ENCODE peak calls at places on chromosomes 6 and 20, in five cellular contexts. M is effector memory CD4-positive, alpha-beta T cell; J is kidney; C is tibial artery; N is transverse colon. I is an unnamed sample.

GRCh38 chr6:32189742-32190053 is 304 bp downstream of the PBX2 start:
- DNase-seq in M (no peak), J (peak; percentile 85), C (no peak), N (no peak), I (no peak)

GRCh38 chr20:24522452-24523330 is 53.3 kb downstream of the SYNDIG1 start:
- DNase-seq in M (no peak), J (no peak), C (no peak), N (no peak), I (no peak)

GRCh38 chr6:144264270-144265060 is 20.7 kb upstream of the UTRN start:
- DNase-seq in M (no peak), J (no peak), C (no peak), N (no peak), I (no peak)

GRCh38 chr20:59255256-59255655 is 45.2 kb upstream of the EDN3 start:
- DNase-seq in M (no peak), J (no peak), C (no peak), N (no peak), I (no peak)

GRCh38 chr6:140609956-140610355 is 1235.5 kb upstream of the CITED2 start:
- DNase-seq in M (no peak), J (no peak), C (no peak), N (no peak), I (no peak)

GRCh38 chr20:17504326-17504897 is 26.8 kb downstream of the BFSP1 start:
- DNase-seq in M (no peak), J (no peak), C (no peak), N (no peak), I (peak; percentile 63)

GRCh38 chr6:148441454-148441911 is 98.8 kb downstream of the SASH1 start:
- DNase-seq in M (no peak), J (no peak), C (no peak), N (no peak), I (no peak)

GRCh38 chr6:144749263-144749662 is 464.1 kb downstream of the UTRN start:
- DNase-seq in M (no peak), J (no peak), C (no peak), N (no peak), I (no peak)

GRCh38 chr6:4607793-4608192 is 168.4 kb upstream of the CDYL start:
- DNase-seq in M (no peak), J (no peak), C (no peak), N (no peak), I (no peak)

GRCh38 chr20:19012671-19013070 is 199.1 kb downstream of the SCP2D1 start:
- DNase-seq in M (no peak), J (no peak), C (no peak), N (no peak), I (no peak)

GRCh38 chr6:7050911-7051779 is 56.6 kb upstream of the RREB1 start:
- DNase-seq in M (peak; percentile 9), J (peak; percentile 89), C (peak; percentile 54), N (peak; percentile 87), I (peak; percentile 69)

GRCh38 chr6:91716361-91716760 is 1129.5 kb upstream of the MAP3K7 start:
- DNase-seq in M (no peak), J (no peak), C (no peak), N (no peak), I (no peak)

GRCh38 chr6:46661500-46661899 is 8.7 kb downstream of the SLC25A27 start:
- DNase-seq in M (no peak), J (no peak), C (no peak), N (no peak), I (no peak)

GRCh38 chr6:131693384-131693783 is 7.8 kb downstream of the OR2A4 start:
- DNase-seq in M (no peak), J (no peak), C (no peak), N (no peak), I (no peak)

GRCh38 chr6:137696765-137697164 is 170.3 kb upstream of the TNFAIP3 start:
- DNase-seq in M (no peak), J (no peak), C (no peak), N (no peak), I (no peak)

GRCh38 chr6:21732731-21733130 is 139.2 kb downstream of the SOX4 start:
- DNase-seq in M (no peak), J (no peak), C (no peak), N (no peak), I (no peak)

GRCh38 chr6:111857674-111858337 is 15.4 kb downstream of the FYN start:
- DNase-seq in M (no peak), J (no peak), C (no peak), N (no peak), I (no peak)

GRCh38 chr20:56974499-56975250 is 291.8 kb downstream of the BMP7 start:
- DNase-seq in M (no peak), J (no peak), C (no peak), N (peak; percentile 59), I (no peak)

GRCh38 chr6:128725271-128726233 is 157.4 kb upstream of the LAMA2 start:
- DNase-seq in M (no peak), J (no peak), C (no peak), N (peak; percentile 11), I (no peak)

GRCh38 chr6:131213501-131213990 is 78.3 kb downstream of the AKAP7 start:
- DNase-seq in M (no peak), J (no peak), C (no peak), N (no peak), I (no peak)

GRCh38 chr20:34397096-34397495 is 34.0 kb downstream of the ITCH start:
- DNase-seq in M (no peak), J (no peak), C (no peak), N (no peak), I (no peak)

GRCh38 chr20:34390769-34391447 is 27.8 kb downstream of the ITCH start:
- DNase-seq in M (peak; percentile 4), J (peak; percentile 83), C (peak; percentile 32), N (peak; percentile 43), I (peak; percentile 73)

GRCh38 chr20:34401741-34402455 is 38.8 kb downstream of the ITCH start:
- DNase-seq in M (no peak), J (no peak), C (no peak), N (no peak), I (no peak)

GRCh38 chr20:34396408-34396807 is 33.3 kb downstream of the ITCH start:
- DNase-seq in M (no peak), J (no peak), C (no peak), N (no peak), I (no peak)
- H3K36me3 ChIP-seq in M (peaks cover 6% of the 10 kb centered on the region), J (peaks cover 3% of the 10 kb centered on the region), C (peaks cover 20% of the 10 kb centered on the region), N (no peaks in the 10 kb centered on the region), I (peaks cover 6% of the 10 kb centered on the region)

DNA sequence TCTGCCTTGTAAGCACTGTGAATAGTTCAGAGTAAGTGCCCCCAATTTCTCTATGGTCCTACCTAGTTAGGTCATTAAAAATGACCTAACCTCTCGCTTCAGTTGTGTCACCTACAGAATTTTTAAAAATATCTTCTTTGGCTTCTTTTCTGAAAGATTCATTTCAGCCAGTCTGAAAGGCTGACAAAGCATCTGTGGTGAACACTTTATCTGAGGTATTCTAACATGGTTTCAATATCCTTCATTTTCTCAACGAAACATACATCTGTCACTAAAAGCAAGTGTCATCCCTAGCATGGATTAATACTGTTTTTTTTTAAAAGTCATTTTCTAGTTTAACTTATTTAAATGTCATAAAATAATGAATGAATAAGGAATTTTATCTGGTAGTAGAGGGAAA is 5.1 kb downstream of the DPM1 start:
- DNase-seq in M (no peak), J (no peak), C (no peak), N (no peak), I (no peak)
- H3K36me3 ChIP-seq in M (peaks cover 44% of the 10 kb centered on the region), J (peaks cover 22% of the 10 kb centered on the region), C (peaks cover 41% of the 10 kb centered on the region), N (no peaks in the 10 kb centered on the region), I (peaks cover 18% of the 10 kb centered on the region)

DNA sequence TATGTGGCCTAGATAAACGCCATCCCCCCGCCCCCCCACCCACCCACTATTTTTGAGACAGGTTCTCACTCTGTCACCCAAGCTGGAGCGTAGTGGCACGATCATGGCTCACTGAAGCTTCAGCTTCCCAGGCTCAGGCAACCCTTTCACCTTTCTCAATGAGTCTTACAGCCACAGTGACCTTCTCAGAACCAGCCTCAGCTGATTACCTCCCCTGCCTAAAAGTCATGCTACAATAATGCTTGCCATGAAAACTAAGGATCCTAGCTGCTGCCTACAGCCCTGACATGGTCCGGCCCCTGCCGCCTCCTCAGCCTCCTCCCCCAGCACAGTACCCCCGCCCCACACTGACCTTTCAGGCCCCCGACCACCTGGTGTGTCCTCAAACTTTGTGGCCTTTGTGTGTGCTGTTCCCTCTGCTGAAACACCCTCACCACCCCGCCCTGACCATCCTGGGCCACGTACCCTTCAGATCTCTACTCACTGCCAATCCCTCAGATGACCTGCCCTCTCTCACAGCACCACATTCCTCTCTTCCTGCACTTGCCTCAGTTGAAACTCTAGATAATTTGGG is 31.3 kb downstream of the PNPLA1 start:
- DNase-seq in M (no peak), J (peak; percentile 60), C (no peak), N (no peak), I (no peak)
- H3K36me3 ChIP-seq in M (no peaks in the 10 kb centered on the region), J (no peaks in the 10 kb centered on the region), C (no peaks in the 10 kb centered on the region), N (no peaks in the 10 kb centered on the region), I (no peaks in the 10 kb centered on the region)

GRCh38 chr6:158311193-158311592 is 1.1 kb upstream of the TULP4 start:
- DNase-seq in M (no peak), J (no peak), C (no peak), N (no peak), I (no peak)
- H3K36me3 ChIP-seq in M (peaks cover 3% of the 10 kb centered on the region), J (peaks cover 3% of the 10 kb centered on the region), C (peaks cover 26% of the 10 kb centered on the region), N (no peaks in the 10 kb centered on the region), I (peaks cover 7% of the 10 kb centered on the region)

GRCh38 chr6:41692080-41692675 is 43.2 kb downstream of the TFEB start:
- DNase-seq in M (no peak), J (no peak), C (no peak), N (no peak), I (peak; percentile 36)

GRCh38 chr6:41692735-41693134 is 42.7 kb downstream of the TFEB start:
- DNase-seq in M (no peak), J (peak; percentile 8), C (no peak), N (no peak), I (no peak)

GRCh38 chr6:41689171-41690008 is 46.0 kb downstream of the TFEB start:
- DNase-seq in M (no peak), J (peak; percentile 43), C (no peak), N (no peak), I (peak; percentile 41)

GRCh38 chr6:41691426-41692079 is 43.9 kb downstream of the TFEB start:
- DNase-seq in M (no peak), J (peak; percentile 29), C (no peak), N (no peak), I (no peak)

GRCh38 chr6:41690541-41691330 is 44.7 kb downstream of the TFEB start:
- DNase-seq in M (no peak), J (peak; percentile 72), C (no peak), N (no peak), I (peak; percentile 58)
- H3K36me3 ChIP-seq in M (peaks cover 24% of the 10 kb centered on the region), J (peaks cover 5% of the 10 kb centered on the region), C (peaks cover 53% of the 10 kb centered on the region), N (no peaks in the 10 kb centered on the region), I (peaks cover 32% of the 10 kb centered on the region)

GRCh38 chr6:152170313-152170701 is 362.8 kb downstream of the ESR1 start:
- DNase-seq in M (no peak), J (no peak), C (no peak), N (no peak), I (no peak)
- H3K36me3 ChIP-seq in M (peaks cover 32% of the 10 kb centered on the region), J (peaks cover 12% of the 10 kb centered on the region), C (peaks cover 23% of the 10 kb centered on the region), N (no peaks in the 10 kb centered on the region), I (peaks cover 1% of the 10 kb centered on the region)